ENCODE peak calls at places on chromosomes 2 and 18, in eight cellular contexts. E is adrenal gland, P is spleen, L is HepG2, V is Peyer's patch, G is sigmoid colon, K is A549, Q is endothelial cell of umbilical vein. S is an unnamed sample.

GRCh38 chr2:202051499-202052161 is 18.0 kb downstream of the FZD7 start:
- DNase-seq in E (no peak), P (no peak), L (no peak), V (no peak), G (no peak), K (no peak), Q (no peak), S (no peak)

GRCh38 chr2:38215993-38216392 is 140.0 kb upstream of the CYP1B1 start:
- DNase-seq in E (no peak), P (no peak), L (no peak), V (no peak), G (no peak), K (no peak), Q (no peak), S (no peak)

GRCh38 chr2:101410716-101411115 is 23.4 kb upstream of the CREG2 start:
- DNase-seq in E (no peak), P (no peak), L (no peak), V (no peak), G (no peak), K (no peak), Q (no peak), S (no peak)

GRCh38 chr2:17815466-17816184 is 635 bp upstream of the MSGN1 start:
- DNase-seq in E (no peak), P (no peak), L (no peak), V (no peak), G (no peak), K (no peak), Q (peak), S (no peak)

GRCh38 chr18:57780318-57781127 is 22.6 kb downstream of the ATP8B1 start:
- DNase-seq in E (no peak), P (no peak), L (no peak), V (no peak), G (no peak), K (no peak), Q (peak), S (no peak)

GRCh38 chr2:49490710-49491109 is 336.4 kb upstream of the FSHR start:
- DNase-seq in E (peak), P (no peak), L (peak), V (no peak), G (no peak), K (peak), Q (no peak), S (no peak)

GRCh38 chr2:169513926-169514325 is 4.4 kb downstream of the KLHL41 start:
- DNase-seq in E (no peak), P (no peak), L (peak), V (no peak), G (no peak), K (no peak), Q (no peak), S (no peak)

GRCh38 chr2:26921323-26921722 is 49.1 kb upstream of the MAPRE3 start:
- DNase-seq in E (no peak), P (no peak), L (no peak), V (no peak), G (no peak), K (no peak), Q (no peak), S (no peak)

GRCh38 chr2:149488719-149489440 is 98.7 kb downstream of the MMADHC start:
- DNase-seq in E (no peak), P (no peak), L (no peak), V (no peak), G (no peak), K (no peak), Q (no peak), S (no peak)

GRCh38 chr18:7812431-7813063 is 245.4 kb downstream of the PTPRM start:
- DNase-seq in E (no peak), P (no peak), L (peak), V (no peak), G (no peak), K (no peak), Q (no peak), S (peak)

GRCh38 chr18:76889086-76889699 is 66.8 kb downstream of the ZNF236 start:
- DNase-seq in E (no peak), P (no peak), L (no peak), V (no peak), G (no peak), K (no peak), Q (no peak), S (peak)

DNA sequence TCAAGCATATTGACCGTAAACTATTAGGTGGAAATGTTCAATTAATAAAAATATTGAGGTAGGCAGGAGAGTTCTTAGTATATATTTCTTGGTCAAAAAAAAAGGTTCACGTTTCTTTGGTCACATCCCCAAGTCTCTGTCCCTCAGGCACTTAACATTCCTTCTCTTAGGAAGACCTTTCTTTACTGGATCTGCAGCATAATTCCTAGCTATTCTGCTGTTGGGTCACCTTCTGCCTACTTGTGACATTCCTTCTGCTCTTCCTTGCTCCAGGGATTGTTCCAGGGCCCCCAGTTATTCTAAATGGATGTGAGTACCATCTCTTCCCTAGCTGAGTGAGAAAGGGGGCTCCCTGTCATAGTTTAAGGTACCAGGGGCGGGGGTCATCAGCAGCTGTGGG is 4.2 kb downstream of the UGP2 start:
- DNase-seq in E (no peak), P (no peak), L (no peak), V (no peak), G (no peak), K (no peak), Q (no peak), S (no peak)
- H3K4me3 ChIP-seq in E (no peak), P (no peak), L (no peak), V (no peak), G (no peak), K (no peak), Q (no peak), S (no peak)

DNA sequence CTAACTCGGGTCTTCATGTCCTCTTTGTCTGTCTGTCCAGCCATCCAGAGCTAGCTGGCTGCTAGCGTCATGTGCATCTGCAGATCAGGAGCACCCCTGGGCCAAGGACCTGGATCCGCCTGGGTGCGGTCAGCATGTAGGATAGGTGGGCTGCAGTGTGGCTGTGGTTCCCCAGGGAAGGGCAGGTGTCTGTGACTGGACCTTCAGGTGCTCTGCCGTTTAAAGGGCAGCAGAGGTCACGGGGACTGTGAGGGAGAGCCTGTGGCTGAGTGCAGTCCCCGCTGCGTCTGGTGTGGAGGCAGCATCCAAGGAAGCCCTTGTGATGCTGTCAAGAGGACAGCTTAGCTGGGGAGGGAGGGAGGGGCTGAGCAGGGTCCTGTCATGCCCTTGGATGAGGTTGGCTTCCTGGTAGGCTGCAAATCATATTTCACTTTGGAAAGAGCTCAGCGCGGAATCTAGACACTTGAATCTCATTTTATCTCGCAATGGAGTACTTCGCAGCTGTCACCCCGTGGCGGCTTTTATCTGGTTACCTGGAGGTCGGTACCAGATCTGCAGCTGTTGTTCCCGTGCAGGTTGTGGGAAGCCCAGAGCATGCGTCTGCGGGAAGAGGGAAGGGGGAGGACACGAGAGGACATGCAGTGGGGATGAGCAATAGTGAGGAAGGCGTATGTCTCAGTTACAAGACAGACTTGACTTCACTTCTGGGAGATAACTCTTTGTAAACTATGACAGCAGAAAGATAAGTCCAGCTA is 5.9 kb upstream of the RALB start:
- DNase-seq in E (no peak), P (peak), L (no peak), V (no peak), G (peak), K (no peak), Q (no peak), S (no peak)
- TF ChIP-seq CTCF in E (no peak), P (no peak), L (no peak), V (no peak), G (no peak), K (no peak), Q (no peak), S (no peak)

DNA sequence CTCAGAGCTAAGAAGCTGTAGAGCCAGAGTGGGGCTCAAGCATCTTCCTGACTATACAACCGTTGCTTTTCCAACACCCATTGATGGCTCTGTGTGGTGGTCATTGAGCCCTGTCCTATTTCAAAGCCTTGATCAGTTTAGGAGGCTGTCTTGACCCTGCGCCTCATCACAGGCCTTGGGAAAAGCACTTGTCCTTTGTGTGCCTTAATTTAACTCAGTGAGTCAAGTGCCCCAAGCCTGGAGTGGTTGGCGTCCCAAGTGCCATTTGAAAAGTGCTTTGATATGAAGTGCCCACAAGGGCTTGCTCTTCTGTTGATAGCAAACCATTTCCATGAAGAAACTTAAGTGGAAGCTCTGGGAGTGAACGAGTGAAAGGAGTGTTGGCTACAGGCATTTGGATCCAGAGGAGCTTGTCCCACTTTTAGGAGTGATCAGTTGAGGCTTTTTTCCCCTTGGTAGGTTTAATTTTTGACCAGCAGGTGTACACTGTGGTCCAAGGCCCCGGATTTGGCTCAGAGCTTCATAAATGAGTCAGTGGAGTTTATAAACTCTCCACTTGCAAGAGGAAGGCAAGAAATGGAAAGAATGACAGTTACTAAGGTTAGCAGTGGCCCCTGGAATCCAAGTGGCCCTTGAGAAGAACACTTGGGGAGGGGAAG is 50.3 kb downstream of the ACTR2 start:
- DNase-seq in E (peak), P (no peak), L (no peak), V (no peak), G (no peak), K (no peak), Q (no peak), S (peak)
- TF ChIP-seq POLR2A in E (no peak), P (no peak), L (no peak), V (no peak), G (no peak), K (no peak), Q (no peak), S (no peak)

GRCh38 chr18:24177499-24178133 is 38.8 kb downstream of the CABYR start:
- DNase-seq in E (no peak), P (no peak), L (no peak), V (no peak), G (no peak), K (no peak), Q (no peak), S (no peak)
- H3K4me3 ChIP-seq in E (no peak), P (no peak), L (no peak), V (no peak), G (no peak), K (no peak), Q (no peak), S (no peak)

GRCh38 chr2:237354930-237355329 is 59.0 kb downstream of the COL6A3 start:
- DNase-seq in E (no peak), P (no peak), L (no peak), V (no peak), G (peak), K (no peak), Q (peak), S (peak)
- TF ChIP-seq CTCF in E (no peak), P (no peak), L (no peak), V (no peak), G (no peak), K (no peak), Q (no peak), S (no peak)

DNA sequence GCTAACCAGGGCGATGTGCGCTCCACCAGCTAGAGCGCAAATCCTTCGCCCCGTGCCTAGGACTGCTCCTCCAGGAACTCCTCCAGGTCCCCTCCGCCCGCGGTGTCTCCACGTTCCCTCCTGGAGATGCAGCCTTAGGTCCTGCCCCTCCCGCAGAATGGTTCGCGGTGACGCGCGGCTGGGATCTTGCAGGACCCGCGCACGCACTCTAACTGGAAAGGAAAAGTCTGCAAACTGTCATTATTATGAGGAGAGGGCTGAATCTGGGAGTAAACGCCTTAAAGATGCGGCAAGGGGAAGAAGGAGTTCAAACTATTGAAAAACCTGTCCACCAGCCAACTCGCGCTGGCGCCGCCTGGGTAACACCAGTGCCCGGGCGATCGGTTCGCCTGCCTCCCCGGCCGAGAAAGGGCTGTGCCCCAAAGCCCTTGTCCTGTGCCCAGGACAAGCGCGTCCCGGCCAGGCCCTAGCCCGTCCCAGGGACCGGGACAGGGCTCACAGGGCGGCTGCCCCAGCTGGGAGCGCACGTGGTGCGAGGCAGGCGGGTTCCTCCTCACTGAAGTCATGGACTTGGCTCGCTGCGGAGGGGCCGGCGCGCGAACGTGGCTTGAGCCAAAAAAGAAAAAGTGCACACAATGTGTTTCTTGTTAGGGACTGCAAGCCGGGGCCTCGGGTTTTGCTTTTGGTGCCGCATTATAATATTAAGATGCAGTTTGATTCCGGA is 5.5 kb upstream of the ID2 start:
- DNase-seq in E (peak), P (peak), L (no peak), V (no peak), G (peak), K (no peak), Q (peak), S (peak)
- TF ChIP-seq POLR2A in E (no peak), P (no peak), L (no peak), V (peak), G (peak), K (no peak), Q (no peak), S (no peak)

GRCh38 chr2:165793161-165793778 is 777 bp downstream of the GALNT3 start:
- DNase-seq in E (peak), P (no peak), L (no peak), V (peak), G (no peak), K (no peak), Q (no peak), S (peak)

GRCh38 chr2:165790461-165790860 is 3.6 kb downstream of the GALNT3 start:
- DNase-seq in E (no peak), P (no peak), L (no peak), V (no peak), G (no peak), K (no peak), Q (no peak), S (no peak)

GRCh38 chr2:165794520-165794882 is 454 bp upstream of the GALNT3 start:
- DNase-seq in E (peak), P (peak), L (no peak), V (peak), G (peak), K (no peak), Q (no peak), S (peak)

GRCh38 chr2:165793779-165794519 is at the start of gene GALNT3:
- DNase-seq in E (peak), P (peak), L (no peak), V (peak), G (peak), K (no peak), Q (no peak), S (peak)

DNA sequence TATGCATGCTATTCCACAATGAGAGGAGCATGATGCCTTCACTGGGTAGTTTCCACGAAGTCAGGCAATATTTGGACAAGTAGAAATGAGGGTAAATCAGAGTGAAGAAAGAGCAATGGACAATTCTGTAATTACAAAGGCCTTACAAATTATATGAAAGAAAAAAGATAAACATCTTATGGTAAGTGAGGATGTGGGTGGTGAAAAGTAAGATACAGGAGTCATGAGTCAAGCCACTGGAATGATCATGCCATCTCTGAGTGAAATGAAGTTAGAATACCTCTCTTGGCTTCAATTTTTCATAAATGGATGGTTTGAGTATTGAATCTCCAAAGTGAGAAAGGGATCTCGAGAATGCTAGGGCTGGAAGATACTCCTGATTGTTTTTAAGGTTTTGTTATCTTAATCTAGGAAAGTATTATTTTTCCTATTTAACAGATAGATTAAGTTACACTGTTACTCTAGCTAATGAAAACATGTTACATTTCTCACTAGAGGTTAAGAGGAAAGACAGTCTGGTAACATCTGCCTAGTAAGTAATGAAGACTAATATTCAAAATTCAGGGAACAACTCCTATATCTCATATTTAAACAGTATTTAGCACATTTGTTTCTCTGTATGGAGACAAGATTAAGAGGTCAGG is 2.1 kb downstream of the GALNT3 start:
- DNase-seq in E (no peak), P (no peak), L (no peak), V (no peak), G (no peak), K (no peak), Q (no peak), S (no peak)
- H3K4me3 ChIP-seq in E (no peak), P (peak), L (no peak), V (no peak), G (no peak), K (no peak), Q (no peak), S (no peak)

DNA sequence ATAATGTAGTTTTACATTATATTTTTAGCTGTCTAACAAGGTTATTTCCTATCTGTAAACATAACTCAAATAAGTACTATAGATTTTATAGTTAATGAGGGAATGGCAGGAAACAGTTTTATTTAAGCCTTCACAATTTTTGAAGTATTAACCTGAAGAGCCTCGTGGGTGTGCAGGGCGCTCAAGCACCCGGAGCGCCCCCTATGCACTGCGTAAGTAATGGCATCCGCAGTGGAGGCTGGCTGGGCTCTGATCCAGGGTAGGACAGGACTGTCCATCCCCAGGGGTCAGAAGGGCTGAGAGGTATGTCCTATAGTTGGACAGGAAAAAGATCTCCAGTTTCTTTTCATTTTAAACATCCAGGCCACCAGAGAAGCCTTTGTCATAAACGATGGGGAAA is 8.2 kb upstream of the GBX2 start:
- DNase-seq in E (no peak), P (no peak), L (peak), V (no peak), G (peak), K (peak), Q (peak), S (peak)
- TF ChIP-seq CTCF in E (no peak), P (peak), L (peak), V (peak), G (no peak), K (peak), Q (peak), S (peak)

DNA sequence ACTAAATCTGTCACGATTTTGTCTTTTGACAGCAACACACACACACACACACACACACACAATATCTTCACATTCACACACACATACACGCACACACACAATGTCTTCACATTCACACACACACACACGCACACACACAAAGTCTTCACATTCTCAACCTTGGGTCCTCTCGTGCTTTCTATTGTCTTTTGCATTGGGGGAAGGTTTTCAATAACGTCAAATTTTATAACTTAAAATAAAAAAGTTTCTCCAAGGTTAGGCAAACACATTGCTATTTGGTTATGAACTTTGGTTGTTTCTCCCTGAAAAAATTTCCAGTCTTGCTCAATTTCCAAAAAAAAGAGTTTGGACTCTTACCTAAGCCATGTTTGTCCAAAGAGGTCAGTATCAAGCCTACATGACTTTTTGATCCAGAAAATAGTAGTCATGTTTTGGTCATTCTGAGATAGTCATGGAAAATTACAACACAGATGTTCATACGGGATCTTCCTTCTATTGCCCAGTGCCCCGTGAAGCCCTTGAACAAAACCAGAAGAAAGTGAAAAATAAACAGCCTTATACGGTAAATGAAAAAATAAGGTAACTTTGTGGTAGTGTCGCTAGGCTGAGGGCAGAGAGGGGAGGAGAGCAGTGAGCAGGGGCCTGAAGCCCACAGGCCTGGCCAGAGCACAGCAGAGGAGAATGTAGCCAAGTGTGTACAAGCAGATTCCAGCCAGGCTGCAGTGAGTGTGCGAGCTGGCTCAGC is 542.8 kb upstream of the ID2 start:
- DNase-seq in E (peak), P (no peak), L (peak), V (no peak), G (peak), K (no peak), Q (no peak), S (peak)
- TF ChIP-seq POLR2A in E (no peak), P (no peak), L (peak), V (no peak), G (no peak), K (no peak), Q (no peak), S (no peak)